ENCODE peak calls at places on chromosomes 12 and 14, in six cellular contexts. C, L, P, I, B and W are unnamed samples.

GRCh38 chr12:104138747-104139186 is 757 bp upstream of the NFYB start:
- DNase-seq in B (peak; percentile 10), I (peak; percentile 13), L (no peak), P (peak; percentile 31), C (peak; percentile 71), W (no peak)

GRCh38 chr14:23321572-23322547 is 603 bp downstream of the PABPN1 start:
- DNase-seq in P (peak; percentile 60), C (peak; percentile 81), I (no peak), L (peak; percentile 49), B (peak; percentile 48), W (peak; percentile 56)

GRCh38 chr14:104694475-104694950 is 5.1 kb downstream of the INF2 start:
- DNase-seq in I (no peak), L (no peak), C (no peak), B (no peak), P (no peak), W (no peak)

GRCh38 chr14:70873627-70874026 is 33.6 kb upstream of the PCNX1 start:
- DNase-seq in L (no peak), I (no peak), B (no peak), P (no peak), C (no peak), W (no peak)

GRCh38 chr12:121176826-121177529 is 33.0 kb upstream of the P2RX4 start:
- DNase-seq in C (no peak), I (no peak), B (no peak), L (no peak), P (no peak), W (no peak)

GRCh38 chr12:11719678-11720099 is 70.2 kb downstream of the ETV6 start:
- DNase-seq in C (peak; percentile 76), L (peak; percentile 87), I (no peak), P (no peak), B (peak; percentile 51), W (no peak)

GRCh38 chr14:36647827-36648753 is 13.6 kb upstream of the PAX9 start:
- DNase-seq in P (peak; percentile 75), L (peak; percentile 12), I (no peak), C (no peak), B (peak; percentile 56), W (peak; percentile 26)

GRCh38 chr12:114671321-114671663 is 12.7 kb downstream of the TBX3 start:
- DNase-seq in I (no peak), B (no peak), L (no peak), C (no peak), P (no peak), W (no peak)

GRCh38 chr14:104603623-104604401 is 760 bp downstream of the TMEM179 start:
- DNase-seq in B (peak; percentile 8), P (no peak), L (no peak), I (peak; percentile 26), C (peak; percentile 45), W (peak; percentile 19)

GRCh38 chr14:20615996-20616395 is 24.8 kb upstream of the RNASE12 start:
- DNase-seq in C (no peak), L (no peak), B (no peak), P (no peak), I (no peak), W (no peak)

GRCh38 chr12:90695415-90695814 is 259.6 kb downstream of the CCER1 start:
- DNase-seq in B (no peak), P (no peak), I (no peak), C (no peak), L (peak; percentile 20), W (no peak)

GRCh38 chr14:63435838-63436237 is 107.3 kb downstream of the PPP2R5E start:
- DNase-seq in I (no peak), P (no peak), B (no peak), L (peak; percentile 81), C (peak; percentile 94), W (no peak)

GRCh38 chr14:92408186-92408585 is 85.2 kb downstream of the SLC24A4 start:
- DNase-seq in B (no peak), I (no peak), P (no peak), C (no peak), L (peak; percentile 59), W (no peak)

GRCh38 chr12:92403210-92404175 is 257.8 kb upstream of the BTG1 start:
- DNase-seq in I (peak; percentile 77), P (no peak), L (peak; percentile 7), C (no peak), B (no peak), W (peak; percentile 64)

GRCh38 chr14:90278199-90279175 is 22.1 kb downstream of the PSMC1 start:
- DNase-seq in B (no peak), P (no peak), I (no peak), C (no peak), L (no peak), W (no peak)

GRCh38 chr14:80930836-80931389 is 10.6 kb downstream of the CEP128 start:
- DNase-seq in L (peak; percentile 62), C (no peak), P (no peak), I (peak; percentile 45), B (no peak), W (peak; percentile 48)

GRCh38 chr14:98244966-98245569 is 1026.9 kb downstream of the BCL11B start:
- DNase-seq in C (no peak), I (no peak), B (no peak), L (no peak), P (no peak), W (no peak)

GRCh38 chr14:91947196-91948184 is at the start of gene FBLN5:
- DNase-seq in L (peak; percentile 88), P (peak; percentile 75), I (no peak), B (peak; percentile 40), C (peak; percentile 84), W (peak; percentile 34)

GRCh38 chr12:57175428-57176138 is 28.2 kb upstream of the LRP1-AS start:
- DNase-seq in I (no peak), L (peak; percentile 81), C (peak; percentile 95), P (peak; percentile 85), B (peak; percentile 84), W (no peak)

GRCh38 chr14:32226051-32226450 is 23.0 kb upstream of the RNU6-8 start:
- DNase-seq in L (peak; percentile 13), B (no peak), P (no peak), C (no peak), I (no peak), W (no peak)

GRCh38 chr12:8081228-8081920 is 700 bp upstream of the NECAP1 start:
- DNase-seq in L (no peak), I (no peak), B (no peak), C (no peak), P (no peak), W (no peak)

GRCh38 chr12:49055978-49056754 is 4.4 kb downstream of the KMT2D start:
- DNase-seq in P (peak; percentile 33), I (peak; percentile 90), C (peak; percentile 82), B (peak; percentile 59), L (peak; percentile 86), W (peak; percentile 91)

GRCh38 chr12:104304261-104305004 is 894 bp downstream of the EID3 start:
- DNase-seq in B (no peak), P (no peak), C (no peak), L (no peak), I (no peak), W (no peak)

GRCh38 chr14:60665178-60665555 is 15.9 kb upstream of the SIX1 start:
- DNase-seq in P (no peak), I (no peak), B (no peak), L (no peak), C (no peak), W (no peak)

GRCh38 chr12:48026081-48026827 is 22.0 kb upstream of the COL2A1 start:
- DNase-seq in I (no peak), C (no peak), B (no peak), P (no peak), L (no peak), W (no peak)

GRCh38 chr14:24894583-24895242 is 155.2 kb downstream of the STXBP6 start:
- DNase-seq in I (no peak), B (no peak), C (no peak), P (no peak), L (no peak), W (no peak)

GRCh38 chr14:103214461-103214958 is 91.2 kb downstream of the TNFAIP2 start:
- DNase-seq in L (no peak), B (no peak), P (no peak), I (no peak), C (no peak), W (no peak)

GRCh38 chr14:22422238-22422637 is 166.8 kb downstream of the DAD1 start:
- DNase-seq in L (no peak), B (no peak), P (no peak), C (no peak), I (no peak), W (no peak)

GRCh38 chr14:55433880-55434804 is 6.3 kb downstream of the TBPL2 start:
- DNase-seq in L (no peak), B (no peak), P (no peak), I (no peak), C (no peak), W (no peak)

GRCh38 chr12:30202521-30203259 is 418.9 kb upstream of the TMTC1 start:
- DNase-seq in L (no peak), C (no peak), B (no peak), I (no peak), P (no peak), W (no peak)

GRCh38 chr12:52032431-52032796 is 18.8 kb upstream of the NR4A1 start:
- DNase-seq in I (no peak), C (peak; percentile 98), B (no peak), L (peak; percentile 91), P (no peak), W (no peak)

GRCh38 chr12:2958432-2959193 is 584 bp upstream of the TEAD4 start:
- DNase-seq in C (peak; percentile 68), P (no peak), B (peak; percentile 66), I (peak; percentile 45), L (peak; percentile 75), W (no peak)
- TF ChIP-seq CTCF in C (no peak), P (no peak), B (no peak), I (no peak), L (no peak), W (no peak)

GRCh38 chr12:16330554-16330953 is 16.9 kb upstream of the MGST1 start:
- DNase-seq in I (no peak), B (no peak), P (no peak), C (no peak), L (no peak), W (no peak)
- TF ChIP-seq CTCF in I (no peak), B (no peak), P (no peak), C (no peak), L (no peak), W (no peak)

GRCh38 chr12:71449373-71450070 is 9.9 kb downstream of the LGR5 start:
- DNase-seq in L (no peak), I (no peak), C (no peak), P (no peak), B (no peak), W (no peak)
- TF ChIP-seq CTCF in L (no peak), I (no peak), C (no peak), P (no peak), B (no peak), W (no peak)

GRCh38 chr12:13340149-13340548 is 143.6 kb downstream of the EMP1 start:
- DNase-seq in C (no peak), L (no peak), B (no peak), I (no peak), P (no peak), W (no peak)

GRCh38 chr12:13339538-13339937 is 143.0 kb downstream of the EMP1 start:
- DNase-seq in L (no peak), C (no peak), P (no peak), B (no peak), I (no peak), W (no peak)

GRCh38 chr12:13339091-13339490 is 142.6 kb downstream of the EMP1 start:
- DNase-seq in P (no peak), L (no peak), I (no peak), B (no peak), C (no peak), W (no peak)

GRCh38 chr12:13336216-13336615 is 139.7 kb downstream of the EMP1 start:
- DNase-seq in I (no peak), P (no peak), L (no peak), C (no peak), B (no peak), W (no peak)

GRCh38 chr12:13337786-13338185 is 141.3 kb downstream of the EMP1 start:
- DNase-seq in C (no peak), L (no peak), P (no peak), B (no peak), I (no peak), W (no peak)
- TF ChIP-seq CTCF in C (no peak), L (no peak), P (no peak), B (no peak), I (no peak), W (no peak)